ENCODE peak calls at places on chromosome 3, in ten cellular contexts. N is adrenal gland, A is fibroblast of pulmonary artery, X is fibroblast of mammary gland, O is foreskin fibroblast, L is D721Med, J is endothelial cell, R is fibroblast of the aortic adventitia, Q is Peyer's patch, B is suprapubic skin. C is an unnamed sample.

GRCh38 chr3:14152233-14152962 is 26.0 kb downstream of the XPC start:
- DNase-seq in N (no peak), A (no peak), X (no peak), O (no peak), L (no peak), J (no peak), R (no peak), Q (no peak), B (no peak), C (no peak)

GRCh38 chr3:17645074-17645698 is 97.2 kb downstream of the TBC1D5 start:
- DNase-seq in N (peak), A (peak), X (peak), O (peak), L (no peak), J (peak), R (peak), Q (no peak), B (no peak), C (no peak)

GRCh38 chr3:38644662-38645053 is 4.8 kb downstream of the SCN5A start:
- DNase-seq in N (no peak), A (no peak), X (no peak), O (no peak), L (no peak), J (no peak), R (no peak), Q (no peak), B (peak), C (peak)

GRCh38 chr3:43231276-43232000 is 54.9 kb upstream of the SNRK start:
- DNase-seq in N (no peak), A (peak), X (no peak), O (no peak), L (no peak), J (no peak), R (peak), Q (no peak), B (no peak), C (no peak)

GRCh38 chr3:184732133-184732532 is 20.3 kb upstream of the MAGEF1 start:
- DNase-seq in N (no peak), A (no peak), X (no peak), O (no peak), L (no peak), J (no peak), R (no peak), Q (no peak), B (no peak), C (no peak)

GRCh38 chr3:89859738-89860137 is 752.3 kb downstream of the EPHA3 start:
- DNase-seq in N (no peak), A (no peak), X (no peak), O (no peak), L (no peak), J (no peak), R (no peak), Q (no peak), B (no peak), C (no peak)

GRCh38 chr3:194672876-194673275 is 885 bp upstream of the LSG1 start:
- DNase-seq in N (no peak), A (peak), X (peak), O (no peak), L (no peak), J (no peak), R (no peak), Q (no peak), B (no peak), C (no peak)

GRCh38 chr3:165895919-165896318 is 58.7 kb upstream of the BCHE start:
- DNase-seq in N (no peak), A (peak), X (peak), O (no peak), L (no peak), J (peak), R (no peak), Q (no peak), B (no peak), C (no peak)

GRCh38 chr3:71087109-71088018 is 496.2 kb downstream of the FOXP1 start:
- DNase-seq in N (no peak), A (peak), X (peak), O (peak), L (no peak), J (no peak), R (no peak), Q (peak), B (no peak), C (no peak)

GRCh38 chr3:99753268-99753975 is 64.2 kb upstream of the CMSS1 start:
- DNase-seq in N (peak), A (peak), X (peak), O (peak), L (no peak), J (peak), R (peak), Q (no peak), B (no peak), C (no peak)

GRCh38 chr3:60079076-60079475 is 1029.3 kb upstream of the CFAP20DC start:
- DNase-seq in N (no peak), A (no peak), X (no peak), O (no peak), L (no peak), J (no peak), R (no peak), Q (no peak), B (no peak), C (no peak)

GRCh38 chr3:97821413-97821809 is 400 bp upstream of the CRYBG3 start:
- DNase-seq in N (peak), A (peak), X (peak), O (no peak), L (no peak), J (peak), R (peak), Q (peak), B (peak), C (peak)

GRCh38 chr3:197025736-197026480 is 3.7 kb downstream of the MELTF start:
- DNase-seq in N (no peak), A (no peak), X (no peak), O (no peak), L (peak), J (no peak), R (no peak), Q (no peak), B (no peak), C (no peak)

GRCh38 chr3:12427551-12427950 is 56.7 kb upstream of the TSEN2 start:
- DNase-seq in N (no peak), A (no peak), X (peak), O (peak), L (no peak), J (no peak), R (no peak), Q (no peak), B (no peak), C (no peak)

GRCh38 chr3:132509096-132509495 is 88.0 kb upstream of the ACKR4 start:
- DNase-seq in N (no peak), A (no peak), X (peak), O (peak), L (no peak), J (no peak), R (no peak), Q (no peak), B (no peak), C (no peak)

GRCh38 chr3:129486057-129487035 is 42.1 kb upstream of the RHO start:
- DNase-seq in N (peak), A (peak), X (peak), O (peak), L (no peak), J (no peak), R (peak), Q (no peak), B (peak), C (no peak)

GRCh38 chr3:188274249-188274915 is 120.4 kb downstream of the LPP start:
- DNase-seq in N (no peak), A (no peak), X (peak), O (no peak), L (no peak), J (no peak), R (peak), Q (no peak), B (no peak), C (no peak)

GRCh38 chr3:169295126-169295525 is 368.4 kb downstream of the MECOM start:
- DNase-seq in N (no peak), A (peak), X (peak), O (peak), L (no peak), J (no peak), R (peak), Q (no peak), B (no peak), C (no peak)

GRCh38 chr3:172622916-172623700 is 87.8 kb downstream of the NCEH1 start:
- DNase-seq in N (peak), A (peak), X (peak), O (no peak), L (no peak), J (peak), R (peak), Q (no peak), B (no peak), C (no peak)
- TF ChIP-seq CTCF in N (peak), A (peak), X (peak), O (peak), L (peak), J (peak), R (peak), Q (peak), B (peak), C (peak)

GRCh38 chr3:143067201-143067600 is 52.4 kb upstream of the CHST2 start:
- DNase-seq in N (no peak), A (no peak), X (peak), O (peak), L (no peak), J (no peak), R (peak), Q (no peak), B (no peak), C (no peak)

GRCh38 chr3:143068059-143068458 is 51.5 kb upstream of the CHST2 start:
- DNase-seq in N (no peak), A (no peak), X (no peak), O (no peak), L (no peak), J (no peak), R (no peak), Q (no peak), B (no peak), C (no peak)

GRCh38 chr3:143071776-143072175 is 47.8 kb upstream of the CHST2 start:
- DNase-seq in N (no peak), A (no peak), X (no peak), O (no peak), L (no peak), J (no peak), R (no peak), Q (no peak), B (no peak), C (no peak)

GRCh38 chr3:143066033-143066432 is 53.5 kb upstream of the CHST2 start:
- DNase-seq in N (no peak), A (no peak), X (no peak), O (no peak), L (no peak), J (no peak), R (no peak), Q (no peak), B (no peak), C (no peak)

GRCh38 chr3:143070977-143071551 is 48.5 kb upstream of the CHST2 start:
- DNase-seq in N (no peak), A (peak), X (peak), O (peak), L (no peak), J (no peak), R (peak), Q (no peak), B (no peak), C (no peak)
- TF ChIP-seq CTCF in N (no peak), A (no peak), X (no peak), O (no peak), L (no peak), J (no peak), R (no peak), Q (no peak), B (no peak), C (no peak)

DNA sequence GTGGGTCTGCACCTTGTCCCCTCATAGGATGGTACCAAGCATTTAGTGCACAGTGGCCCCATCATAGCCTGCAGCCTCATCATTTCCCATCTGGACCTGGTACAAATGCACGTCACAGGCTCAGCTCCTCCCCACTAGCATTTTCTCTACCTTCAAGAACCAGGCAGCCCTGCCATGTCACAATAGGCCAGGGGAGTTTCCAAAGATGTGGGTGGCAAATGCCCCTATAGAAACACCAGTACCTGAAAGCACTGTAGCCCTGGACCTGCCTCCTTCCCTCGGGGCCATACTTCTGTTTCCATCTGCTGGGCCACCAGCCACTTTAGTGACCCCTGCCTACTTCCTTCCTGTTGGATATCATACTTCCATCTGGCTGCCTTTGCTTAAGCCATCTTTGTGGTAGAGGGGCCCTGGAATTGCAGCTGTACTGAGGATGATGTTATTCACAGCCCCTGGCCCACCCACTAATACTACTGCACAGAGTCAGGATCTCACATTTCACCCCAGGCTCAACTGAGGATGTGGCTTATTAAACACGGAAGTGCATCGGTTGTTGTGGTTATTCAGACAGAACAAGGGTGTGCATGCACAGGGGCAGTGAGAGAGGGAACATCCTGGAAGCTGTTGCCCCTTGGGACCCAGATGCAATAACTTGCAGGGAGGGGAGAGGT is 3.8 kb downstream of the TCTA start:
- DNase-seq in N (no peak), A (no peak), X (no peak), O (no peak), L (no peak), J (no peak), R (no peak), Q (peak), B (no peak), C (no peak)
- TF ChIP-seq CTCF in N (no peak), A (no peak), X (no peak), O (no peak), L (no peak), J (no peak), R (no peak), Q (no peak), B (no peak), C (no peak)

GRCh38 chr3:128011140-128011539 is 41.1 kb upstream of the SEC61A1 start:
- DNase-seq in N (peak), A (peak), X (peak), O (no peak), L (no peak), J (peak), R (peak), Q (no peak), B (no peak), C (no peak)
- TF ChIP-seq CTCF in N (no peak), A (peak), X (peak), O (no peak), L (peak), J (no peak), R (peak), Q (no peak), B (no peak), C (peak)

DNA sequence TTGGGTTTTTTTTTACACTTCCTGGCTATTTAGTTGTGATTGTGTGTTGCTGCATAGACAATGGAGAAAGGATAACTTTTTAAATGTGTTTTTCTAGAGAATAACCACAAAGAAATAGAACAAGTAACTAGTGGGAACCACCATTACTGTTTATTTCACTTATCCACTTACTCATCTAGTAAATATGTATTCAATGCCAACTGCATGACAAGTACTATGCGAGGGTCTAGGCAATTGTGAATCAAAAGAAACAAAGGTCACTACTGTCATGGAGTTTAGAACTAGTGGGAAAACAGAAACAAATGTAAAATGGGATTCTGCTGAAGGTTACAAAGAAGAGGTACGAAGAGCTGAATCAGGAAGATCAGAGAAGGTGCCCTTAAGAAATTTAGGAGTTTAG is 600.9 kb upstream of the ROBO2 start:
- DNase-seq in N (no peak), A (peak), X (no peak), O (peak), L (no peak), J (no peak), R (no peak), Q (no peak), B (no peak), C (no peak)
- TF ChIP-seq CTCF in N (no peak), A (no peak), X (no peak), O (no peak), L (no peak), J (no peak), R (no peak), Q (no peak), B (no peak), C (no peak)

DNA sequence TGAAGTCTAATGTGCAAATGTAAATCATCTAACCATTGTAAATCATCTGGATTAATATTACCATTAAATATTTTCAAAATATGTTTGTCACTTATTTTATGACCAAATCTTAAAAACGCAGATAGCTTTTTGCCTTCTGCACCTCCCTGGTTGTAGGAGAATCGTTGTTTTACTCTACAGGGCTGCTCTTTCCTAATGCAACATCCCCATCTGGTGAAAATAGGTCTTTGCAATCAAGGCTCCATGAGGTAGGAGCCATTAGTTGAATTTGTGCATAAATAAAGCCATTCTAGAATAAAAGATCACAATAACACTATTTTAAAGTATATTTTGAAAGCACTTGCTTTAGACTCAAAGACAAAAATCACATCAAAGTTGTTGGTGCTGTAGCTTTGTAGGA is 535.6 kb upstream of the AGTR1 start:
- DNase-seq in N (no peak), A (no peak), X (peak), O (no peak), L (no peak), J (no peak), R (peak), Q (no peak), B (no peak), C (no peak)
- TF ChIP-seq CTCF in N (no peak), A (no peak), X (no peak), O (no peak), L (peak), J (no peak), R (peak), Q (no peak), B (no peak), C (peak)

DNA sequence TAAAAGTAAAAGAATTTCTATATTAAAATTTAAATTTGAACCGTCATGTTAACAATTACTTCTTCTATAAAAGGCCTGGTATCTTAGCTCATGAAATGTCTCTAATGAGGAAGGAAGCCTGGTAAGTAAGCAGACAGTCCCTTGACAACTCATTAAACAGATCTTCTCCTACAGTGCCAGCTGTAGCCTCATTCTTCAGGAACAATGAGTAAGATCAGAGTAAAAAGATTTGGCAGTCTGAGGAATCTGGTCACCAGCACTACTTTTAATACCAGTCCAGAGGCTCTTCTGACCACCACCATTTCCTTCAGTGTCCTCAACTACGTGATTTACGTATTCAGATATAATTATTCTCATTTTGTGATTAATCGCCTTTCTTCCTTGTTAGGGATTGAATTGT is 954.9 kb upstream of the ALCAM start:
- DNase-seq in N (no peak), A (no peak), X (no peak), O (no peak), L (no peak), J (no peak), R (no peak), Q (no peak), B (no peak), C (no peak)
- TF ChIP-seq CTCF in N (no peak), A (no peak), X (no peak), O (no peak), L (no peak), J (no peak), R (no peak), Q (no peak), B (no peak), C (no peak)

DNA sequence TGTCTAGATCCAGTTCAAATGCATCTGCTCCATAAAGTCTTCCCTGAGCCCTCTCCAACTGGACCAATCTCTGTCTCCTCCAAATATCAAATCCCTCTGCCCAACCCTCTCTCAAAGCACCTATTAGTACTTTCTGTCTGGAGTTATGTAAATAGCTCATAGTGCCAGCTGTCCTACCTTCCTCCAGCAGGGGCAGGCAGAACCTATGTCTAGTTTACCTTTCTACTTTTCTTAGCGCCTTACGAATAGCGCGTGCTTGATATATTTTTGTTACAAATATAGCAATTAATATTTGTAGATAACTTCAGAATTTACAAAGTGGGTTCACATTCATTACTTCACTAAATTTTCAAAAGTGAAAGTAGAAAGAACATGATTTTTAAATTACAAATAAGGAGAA is 14.0 kb upstream of the CCDC80 start:
- DNase-seq in N (no peak), A (no peak), X (no peak), O (no peak), L (no peak), J (no peak), R (no peak), Q (no peak), B (no peak), C (no peak)
- TF ChIP-seq CTCF in N (no peak), A (peak), X (peak), O (no peak), L (no peak), J (peak), R (peak), Q (no peak), B (no peak), C (peak)

GRCh38 chr3:159130108-159130507 is 328.3 kb downstream of the MFSD1 start:
- DNase-seq in N (peak), A (no peak), X (peak), O (peak), L (no peak), J (peak), R (peak), Q (no peak), B (no peak), C (no peak)
- TF ChIP-seq CTCF in N (peak), A (peak), X (peak), O (peak), L (peak), J (no peak), R (peak), Q (no peak), B (no peak), C (peak)